ENCODE peak calls at places on chromosomes 3 and 15, in eight cellular contexts. One of them, this sample, is unnamed.
A peak's percentile ranks its signal among the peaks of the same experiment; 100 is the strongest.

GRCh38 chr15:49686626-49687025 is 65.8 kb downstream of the DTWD1 start:
- DNase-seq in neuronal stem cell: no peak
- DNase-seq in neural progenitor cell: no peak
- DNase-seq in PC-9: no peak
- DNase-seq in IMR-90: peak; percentile 32
- DNase-seq in H9: no peak
- DNase-seq in A549: no peak
- DNase-seq in fibroblast of lung: peak; percentile 17
- DNase-seq in this sample: no peak

GRCh38 chr15:90585863-90586262 is 56.1 kb downstream of the CRTC3 start:
- DNase-seq in A549: no peak
- DNase-seq in neural progenitor cell: no peak
- DNase-seq in IMR-90: peak; percentile 72
- DNase-seq in H9: no peak
- DNase-seq in neuronal stem cell: no peak
- DNase-seq in PC-9: no peak
- DNase-seq in fibroblast of lung: no peak
- DNase-seq in this sample: no peak

GRCh38 chr3:68306571-68306970 is 625.8 kb downstream of the TAFA4 start:
- DNase-seq in neural progenitor cell: peak; percentile 83
- DNase-seq in IMR-90: no peak
- DNase-seq in A549: no peak
- DNase-seq in PC-9: peak; percentile 1
- DNase-seq in H9: peak; percentile 32
- DNase-seq in fibroblast of lung: no peak
- DNase-seq in neuronal stem cell: peak; percentile 63
- DNase-seq in this sample: no peak

GRCh38 chr15:78353093-78353492 is 12.9 kb downstream of the CRABP1 start:
- DNase-seq in PC-9: no peak
- DNase-seq in neuronal stem cell: no peak
- DNase-seq in neural progenitor cell: no peak
- DNase-seq in A549: peak; percentile 80
- DNase-seq in H9: no peak
- DNase-seq in fibroblast of lung: peak; percentile 15
- DNase-seq in IMR-90: peak; percentile 5
- DNase-seq in this sample: peak; percentile 55

GRCh38 chr15:85858586-85859375 is 64.1 kb upstream of the KLHL25 start:
- DNase-seq in A549: peak; percentile 93
- DNase-seq in fibroblast of lung: peak; percentile 63
- DNase-seq in H9: peak; percentile 84
- DNase-seq in neuronal stem cell: peak; percentile 76
- DNase-seq in IMR-90: peak; percentile 44
- DNase-seq in neural progenitor cell: peak; percentile 90
- DNase-seq in PC-9: peak; percentile 57
- DNase-seq in this sample: peak; percentile 83

GRCh38 chr15:77033729-77034619 is 36.9 kb downstream of the TSPAN3 start:
- DNase-seq in IMR-90: no peak
- DNase-seq in neural progenitor cell: no peak
- DNase-seq in H9: no peak
- DNase-seq in fibroblast of lung: no peak
- DNase-seq in A549: no peak
- DNase-seq in PC-9: no peak
- DNase-seq in neuronal stem cell: no peak
- DNase-seq in this sample: peak; percentile 22

GRCh38 chr3:51380601-51381332 is 4.3 kb upstream of the MANF start:
- DNase-seq in neural progenitor cell: no peak
- DNase-seq in PC-9: no peak
- DNase-seq in H9: no peak
- DNase-seq in IMR-90: no peak
- DNase-seq in neuronal stem cell: no peak
- DNase-seq in fibroblast of lung: no peak
- DNase-seq in A549: no peak
- DNase-seq in this sample: no peak

GRCh38 chr3:156518726-156519125 is 36.2 kb downstream of the SSR3 start:
- DNase-seq in fibroblast of lung: no peak
- DNase-seq in A549: no peak
- DNase-seq in IMR-90: peak; percentile 19
- DNase-seq in PC-9: no peak
- DNase-seq in neural progenitor cell: no peak
- DNase-seq in H9: no peak
- DNase-seq in neuronal stem cell: no peak
- DNase-seq in this sample: no peak

GRCh38 chr3:4688411-4688810 is 195.3 kb downstream of the ITPR1 start:
- DNase-seq in PC-9: peak; percentile 5
- DNase-seq in H9: no peak
- DNase-seq in IMR-90: no peak
- DNase-seq in A549: no peak
- DNase-seq in fibroblast of lung: peak; percentile 50
- DNase-seq in neuronal stem cell: no peak
- DNase-seq in neural progenitor cell: no peak
- DNase-seq in this sample: no peak

GRCh38 chr3:73143821-73144237 is 82.4 kb downstream of the EBLN2 start:
- DNase-seq in IMR-90: no peak
- DNase-seq in H9: no peak
- DNase-seq in PC-9: no peak
- DNase-seq in A549: no peak
- DNase-seq in neuronal stem cell: no peak
- DNase-seq in fibroblast of lung: no peak
- DNase-seq in neural progenitor cell: no peak
- DNase-seq in this sample: no peak

GRCh38 chr15:82951472-82952155 is 906 bp downstream of the HOMER2 start:
- DNase-seq in PC-9: no peak
- DNase-seq in IMR-90: no peak
- DNase-seq in neural progenitor cell: no peak
- DNase-seq in neuronal stem cell: no peak
- DNase-seq in A549: peak; percentile 28
- DNase-seq in fibroblast of lung: no peak
- DNase-seq in H9: no peak
- DNase-seq in this sample: peak; percentile 33

GRCh38 chr3:184874709-184875644 is 63.0 kb downstream of the VPS8 start:
- DNase-seq in IMR-90: peak; percentile 32
- DNase-seq in neuronal stem cell: peak; percentile 21
- DNase-seq in A549: peak; percentile 5
- DNase-seq in H9: no peak
- DNase-seq in neural progenitor cell: peak; percentile 46
- DNase-seq in PC-9: peak; percentile 37
- DNase-seq in fibroblast of lung: peak; percentile 43
- DNase-seq in this sample: peak; percentile 47

GRCh38 chr3:94596141-94596540 is 533.3 kb downstream of the NSUN3 start:
- DNase-seq in neural progenitor cell: peak; percentile 5
- DNase-seq in IMR-90: no peak
- DNase-seq in PC-9: no peak
- DNase-seq in fibroblast of lung: no peak
- DNase-seq in neuronal stem cell: no peak
- DNase-seq in H9: no peak
- DNase-seq in A549: no peak
- DNase-seq in this sample: no peak

GRCh38 chr3:96796101-96796500 is 18.3 kb upstream of the EPHA6 start:
- DNase-seq in H9: no peak
- DNase-seq in neural progenitor cell: no peak
- DNase-seq in fibroblast of lung: no peak
- DNase-seq in PC-9: no peak
- DNase-seq in IMR-90: no peak
- DNase-seq in neuronal stem cell: no peak
- DNase-seq in A549: no peak
- DNase-seq in this sample: no peak

GRCh38 chr3:74613060-74613459 is 1.4 kb downstream of the CNTN3 start:
- DNase-seq in fibroblast of lung: no peak
- DNase-seq in neuronal stem cell: no peak
- DNase-seq in IMR-90: peak; percentile 31
- DNase-seq in PC-9: no peak
- DNase-seq in A549: no peak
- DNase-seq in neural progenitor cell: no peak
- DNase-seq in H9: no peak
- DNase-seq in this sample: no peak

GRCh38 chr3:46558184-46559029 is 7.7 kb downstream of the LRRC2 start:
- DNase-seq in neural progenitor cell: peak; percentile 84
- DNase-seq in neuronal stem cell: no peak
- DNase-seq in PC-9: peak; percentile 89
- DNase-seq in IMR-90: peak; percentile 60
- DNase-seq in H9: peak; percentile 84
- DNase-seq in fibroblast of lung: peak; percentile 75
- DNase-seq in A549: peak; percentile 80
- DNase-seq in this sample: peak; percentile 80

GRCh38 chr3:66442254-66443249 is 58.3 kb downstream of the LRIG1 start:
- DNase-seq in neural progenitor cell: peak; percentile 45
- DNase-seq in H9: peak; percentile 95
- DNase-seq in neuronal stem cell: no peak
- DNase-seq in PC-9: no peak
- DNase-seq in fibroblast of lung: peak; percentile 84
- DNase-seq in IMR-90: peak; percentile 93
- DNase-seq in A549: no peak
- DNase-seq in this sample: no peak

GRCh38 chr15:48370460-48370859 is 39.2 kb downstream of the DUT start:
- DNase-seq in neural progenitor cell: no peak
- DNase-seq in neuronal stem cell: no peak
- DNase-seq in fibroblast of lung: peak; percentile 92
- DNase-seq in PC-9: peak; percentile 37
- DNase-seq in IMR-90: peak; percentile 89
- DNase-seq in A549: no peak
- DNase-seq in H9: no peak
- DNase-seq in this sample: no peak

GRCh38 chr3:195900426-195901355 is 7.7 kb downstream of the TNK2 start:
- DNase-seq in neural progenitor cell: no peak
- DNase-seq in H9: no peak
- DNase-seq in neuronal stem cell: no peak
- DNase-seq in PC-9: no peak
- DNase-seq in A549: no peak
- DNase-seq in IMR-90: peak; percentile 54
- DNase-seq in fibroblast of lung: peak; percentile 56
- DNase-seq in this sample: no peak

GRCh38 chr3:158801696-158802398 is at the start of gene MFSD1:
- DNase-seq in neuronal stem cell: peak; percentile 82
- DNase-seq in H9: peak; percentile 92
- DNase-seq in neural progenitor cell: peak; percentile 94
- DNase-seq in fibroblast of lung: peak; percentile 93
- DNase-seq in A549: peak; percentile 87
- DNase-seq in PC-9: peak; percentile 92
- DNase-seq in IMR-90: peak; percentile 90
- DNase-seq in this sample: peak; percentile 94

GRCh38 chr3:108511490-108511889 is 1.1 kb upstream of the MYH15 start:
- DNase-seq in PC-9: no peak
- DNase-seq in H9: no peak
- DNase-seq in IMR-90: no peak
- DNase-seq in A549: no peak
- DNase-seq in neuronal stem cell: no peak
- DNase-seq in neural progenitor cell: no peak
- DNase-seq in fibroblast of lung: no peak
- DNase-seq in this sample: no peak

GRCh38 chr15:91385301-91385700 is 285.2 kb downstream of the SV2B start:
- DNase-seq in PC-9: no peak
- DNase-seq in neuronal stem cell: no peak
- DNase-seq in H9: no peak
- DNase-seq in neural progenitor cell: no peak
- DNase-seq in fibroblast of lung: no peak
- DNase-seq in IMR-90: no peak
- DNase-seq in A549: no peak
- DNase-seq in this sample: no peak

GRCh38 chr15:48046813-48047483 is 73.8 kb upstream of the SLC24A5 start:
- DNase-seq in A549: no peak
- DNase-seq in fibroblast of lung: no peak
- DNase-seq in neuronal stem cell: peak; percentile 18
- DNase-seq in PC-9: no peak
- DNase-seq in neural progenitor cell: peak; percentile 60
- DNase-seq in H9: no peak
- DNase-seq in IMR-90: no peak
- DNase-seq in this sample: no peak

GRCh38 chr3:52703356-52703755 is 2.2 kb downstream of the GLT8D1 start:
- DNase-seq in H9: no peak
- DNase-seq in IMR-90: no peak
- DNase-seq in PC-9: no peak
- DNase-seq in neuronal stem cell: no peak
- DNase-seq in fibroblast of lung: no peak
- DNase-seq in neural progenitor cell: no peak
- DNase-seq in A549: no peak
- DNase-seq in this sample: no peak
- H3K4me2 ChIP-seq in H9: no peak overlapping the region
- H3K4me2 ChIP-seq in IMR-90: no peak overlapping the region
- H3K4me2 ChIP-seq in PC-9: no peak overlapping the region
- H3K4me2 ChIP-seq in neuronal stem cell: no peak overlapping the region
- H3K4me2 ChIP-seq in fibroblast of lung: no peak overlapping the region
- H3K4me2 ChIP-seq in neural progenitor cell: peak overlapping the region; percentile 97
- H3K4me2 ChIP-seq in A549: no peak overlapping the region
- H3K4me2 ChIP-seq in this sample: peak overlapping the region; percentile 91

DNA sequence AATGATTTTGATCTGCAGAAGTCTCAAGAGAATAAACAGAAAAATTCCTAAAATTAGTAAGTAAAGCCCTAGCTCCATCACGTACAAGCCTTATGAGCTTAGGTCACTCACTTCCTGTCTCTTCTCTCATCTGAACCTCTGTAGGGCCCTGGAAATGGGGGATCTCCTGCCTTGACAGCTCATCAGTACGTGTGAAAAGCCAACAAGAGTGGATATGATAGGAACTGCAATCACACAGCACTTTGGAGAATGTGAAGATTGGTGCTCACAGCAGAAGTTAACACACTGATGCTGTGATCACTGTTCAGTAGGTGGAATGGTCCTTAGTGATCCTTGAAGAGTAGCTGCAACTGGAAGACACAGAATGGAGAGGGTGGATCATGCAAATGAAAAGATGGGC is 27.8 kb upstream of the ALDH1L1 start:
- DNase-seq in neural progenitor cell: no peak
- DNase-seq in fibroblast of lung: no peak
- DNase-seq in neuronal stem cell: no peak
- DNase-seq in A549: no peak
- DNase-seq in H9: no peak
- DNase-seq in PC-9: no peak
- DNase-seq in IMR-90: no peak
- DNase-seq in this sample: no peak
- H3K4me2 ChIP-seq in neural progenitor cell: no peak overlapping the region
- H3K4me2 ChIP-seq in fibroblast of lung: no peak overlapping the region
- H3K4me2 ChIP-seq in neuronal stem cell: no peak overlapping the region
- H3K4me2 ChIP-seq in A549: peak overlapping the region; percentile 31
- H3K4me2 ChIP-seq in H9: no peak overlapping the region
- H3K4me2 ChIP-seq in PC-9: peak overlapping the region; percentile 48
- H3K4me2 ChIP-seq in IMR-90: no peak overlapping the region
- H3K4me2 ChIP-seq in this sample: peak overlapping the region; percentile 64

DNA sequence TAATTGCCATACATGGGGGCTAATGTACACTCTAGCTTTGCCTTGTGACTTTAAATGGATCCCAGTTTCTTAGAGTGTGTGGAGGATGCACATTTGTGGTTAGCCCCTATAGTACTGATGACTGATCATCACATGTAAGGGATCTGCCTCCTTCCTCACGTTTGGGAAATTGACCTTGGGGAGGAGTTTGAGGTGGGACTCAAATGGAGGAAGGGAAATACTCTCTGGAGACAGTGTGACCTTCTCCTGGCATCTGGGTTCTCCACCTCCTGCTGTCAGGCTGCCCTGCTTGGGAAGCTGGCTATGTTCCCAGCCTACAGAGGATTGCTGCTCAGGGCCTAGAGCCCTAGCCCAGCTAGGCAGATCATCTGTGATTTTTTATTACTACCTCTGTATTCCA is 48.7 kb downstream of the PPM1L start:
- DNase-seq in IMR-90: no peak
- DNase-seq in PC-9: no peak
- DNase-seq in neural progenitor cell: no peak
- DNase-seq in fibroblast of lung: no peak
- DNase-seq in neuronal stem cell: no peak
- DNase-seq in A549: no peak
- DNase-seq in H9: no peak
- DNase-seq in this sample: peak; percentile 29
- H3K4me2 ChIP-seq in IMR-90: no peak overlapping the region
- H3K4me2 ChIP-seq in PC-9: no peak overlapping the region
- H3K4me2 ChIP-seq in neural progenitor cell: no peak overlapping the region
- H3K4me2 ChIP-seq in fibroblast of lung: no peak overlapping the region
- H3K4me2 ChIP-seq in neuronal stem cell: no peak overlapping the region
- H3K4me2 ChIP-seq in A549: no peak overlapping the region
- H3K4me2 ChIP-seq in H9: no peak overlapping the region
- H3K4me2 ChIP-seq in this sample: no peak overlapping the region

GRCh38 chr3:37924453-37924852 is 62.8 kb downstream of the CTDSPL start:
- DNase-seq in neural progenitor cell: no peak
- DNase-seq in neuronal stem cell: no peak
- DNase-seq in H9: no peak
- DNase-seq in IMR-90: peak; percentile 35
- DNase-seq in A549: no peak
- DNase-seq in fibroblast of lung: no peak
- DNase-seq in PC-9: no peak
- DNase-seq in this sample: no peak
- H3K4me2 ChIP-seq in neural progenitor cell: no peak overlapping the region
- H3K4me2 ChIP-seq in neuronal stem cell: no peak overlapping the region
- H3K4me2 ChIP-seq in H9: no peak overlapping the region
- H3K4me2 ChIP-seq in IMR-90: peak overlapping the region; percentile 58
- H3K4me2 ChIP-seq in A549: no peak overlapping the region
- H3K4me2 ChIP-seq in fibroblast of lung: no peak overlapping the region
- H3K4me2 ChIP-seq in PC-9: no peak overlapping the region
- H3K4me2 ChIP-seq in this sample: peak overlapping the region; percentile 30

This sample was measured in SK-N-SH.